ENCODE peak calls at places on chromosomes 6 and 20, in four cellular contexts. One of them, this sample, is unnamed.
A peak's percentile ranks its signal among the peaks of the same experiment; 100 is the strongest.

GRCh38 chr20:63741676-63742380 is 2.3 kb downstream of the SLC2A4RG start:
- DNase-seq in EL: no peak
- DNase-seq in AG10803: no peak
- DNase-seq in NCI-H2029: no peak
- DNase-seq in this sample: no peak

GRCh38 chr6:144140859-144141258 is 9.5 kb upstream of the STX11 start:
- DNase-seq in NCI-H2029: no peak
- DNase-seq in AG10803: no peak
- DNase-seq in EL: no peak
- DNase-seq in this sample: no peak

GRCh38 chr6:15319677-15320076 is 73.8 kb downstream of the JARID2 start:
- DNase-seq in NCI-H2029: no peak
- DNase-seq in AG10803: no peak
- DNase-seq in EL: no peak
- DNase-seq in this sample: no peak

GRCh38 chr6:149208071-149208670 is 109.3 kb upstream of the TAB2 start:
- DNase-seq in NCI-H2029: no peak
- DNase-seq in EL: no peak
- DNase-seq in AG10803: no peak
- DNase-seq in this sample: no peak

GRCh38 chr6:119148102-119148824 is 69.8 kb upstream of the FAM184A start:
- DNase-seq in NCI-H2029: peak; percentile 61
- DNase-seq in AG10803: peak; percentile 83
- DNase-seq in EL: peak; percentile 75
- DNase-seq in this sample: peak; percentile 84

GRCh38 chr20:20368414-20369352 is 779 bp downstream of the INSM1 start:
- DNase-seq in NCI-H2029: no peak
- DNase-seq in EL: no peak
- DNase-seq in AG10803: no peak
- DNase-seq in this sample: no peak

GRCh38 chr6:20202070-20202658 is 10.1 kb downstream of the MBOAT1 start:
- DNase-seq in AG10803: peak; percentile 65
- DNase-seq in NCI-H2029: peak; percentile 87
- DNase-seq in EL: peak; percentile 34
- DNase-seq in this sample: peak; percentile 49

GRCh38 chr20:57421258-57422220 is 30.3 kb downstream of the RBM38 start:
- DNase-seq in NCI-H2029: no peak
- DNase-seq in EL: no peak
- DNase-seq in AG10803: no peak
- DNase-seq in this sample: no peak

GRCh38 chr6:9126845-9127560 is 691.7 kb upstream of the SLC35B3 start:
- DNase-seq in AG10803: peak; percentile 67
- DNase-seq in EL: peak; percentile 96
- DNase-seq in NCI-H2029: no peak
- DNase-seq in this sample: peak; percentile 92

GRCh38 chr6:158067436-158068015 is 85.9 kb downstream of the SYNJ2 start:
- DNase-seq in AG10803: no peak
- DNase-seq in NCI-H2029: no peak
- DNase-seq in EL: no peak
- DNase-seq in this sample: no peak

GRCh38 chr6:84685983-84686584 is 78.3 kb downstream of the TBX18 start:
- DNase-seq in AG10803: no peak
- DNase-seq in EL: peak; percentile 10
- DNase-seq in NCI-H2029: no peak
- DNase-seq in this sample: no peak

This sample was measured in HFFc6.